ENCODE peak calls at places on chromosomes 11 and 22, in five cellular contexts. H, C, M, Q and S are unnamed samples. For H3K4me1 and H3K36me3, the result is how much of the 10 kb centered on the place peaks cover.

GRCh38 chr11:117823941-117824420 is 563 bp downstream of the FXYD2 start:
- DNase-seq in H (no peak), C (peak), M (no peak), Q (no peak), S (no peak)

GRCh38 chr22:25380141-25380747 is 160.8 kb downstream of the CRYBB2 start:
- DNase-seq in H (no peak), C (no peak), M (no peak), Q (no peak), S (no peak)

GRCh38 chr11:103433380-103433779 is 324.2 kb downstream of the DYNC2H1 start:
- DNase-seq in H (peak), C (no peak), M (peak), Q (peak), S (no peak)

GRCh38 chr11:70725272-70725671 is 326.9 kb downstream of the CTTN start:
- DNase-seq in H (no peak), C (no peak), M (no peak), Q (no peak), S (no peak)

GRCh38 chr22:28981818-28982499 is 79.7 kb downstream of the C22orf31 start:
- DNase-seq in H (no peak), C (no peak), M (no peak), Q (no peak), S (no peak)

GRCh38 chr11:72591785-72592490 is 82.3 kb downstream of the PDE2A start:
- DNase-seq in H (no peak), C (no peak), M (no peak), Q (no peak), S (peak)

GRCh38 chr11:115324569-115325432 is 179.4 kb downstream of the CADM1 start:
- DNase-seq in H (peak), C (no peak), M (peak), Q (peak), S (peak)

GRCh38 chr11:561148-562003 is 606 bp downstream of the RASSF7 start:
- DNase-seq in H (no peak), C (peak), M (peak), Q (peak), S (no peak)

GRCh38 chr11:66042227-66043007 is 6.5 kb downstream of the GAL3ST3 start:
- DNase-seq in H (no peak), C (no peak), M (no peak), Q (no peak), S (no peak)

GRCh38 chr22:42283288-42284229 is 13.1 kb upstream of the TCF20 start:
- DNase-seq in H (no peak), C (peak), M (peak), Q (no peak), S (peak)

GRCh38 chr22:21764038-21764804 is 28.6 kb upstream of the YPEL1 start:
- DNase-seq in H (no peak), C (no peak), M (no peak), Q (no peak), S (no peak)

GRCh38 chr11:131624526-131624925 is 254.1 kb downstream of the NTM start:
- DNase-seq in H (no peak), C (no peak), M (peak), Q (no peak), S (no peak)

GRCh38 chr11:9446230-9446629 is 14.6 kb upstream of the ZNF143 start:
- DNase-seq in H (no peak), C (no peak), M (no peak), Q (no peak), S (peak)

GRCh38 chr11:9448576-9449352 is 12.0 kb upstream of the ZNF143 start:
- DNase-seq in H (no peak), C (no peak), M (no peak), Q (no peak), S (no peak)
- H3K4me3 ChIP-seq in H (no peak), C (no peak), M (no peak), Q (no peak), S (no peak)

GRCh38 chr22:43397766-43398165 is 14.0 kb upstream of the MPPED1 start:
- DNase-seq in H (no peak), C (no peak), M (no peak), Q (no peak), S (no peak)

GRCh38 chr22:43398246-43398645 is 13.6 kb upstream of the MPPED1 start:
- DNase-seq in H (no peak), C (no peak), M (no peak), Q (no peak), S (no peak)

GRCh38 chr22:43399980-43400358 is 11.8 kb upstream of the MPPED1 start:
- DNase-seq in H (no peak), C (peak), M (no peak), Q (no peak), S (no peak)

GRCh38 chr22:43399338-43399979 is 12.4 kb upstream of the MPPED1 start:
- DNase-seq in H (no peak), C (peak), M (no peak), Q (no peak), S (no peak)

DNA sequence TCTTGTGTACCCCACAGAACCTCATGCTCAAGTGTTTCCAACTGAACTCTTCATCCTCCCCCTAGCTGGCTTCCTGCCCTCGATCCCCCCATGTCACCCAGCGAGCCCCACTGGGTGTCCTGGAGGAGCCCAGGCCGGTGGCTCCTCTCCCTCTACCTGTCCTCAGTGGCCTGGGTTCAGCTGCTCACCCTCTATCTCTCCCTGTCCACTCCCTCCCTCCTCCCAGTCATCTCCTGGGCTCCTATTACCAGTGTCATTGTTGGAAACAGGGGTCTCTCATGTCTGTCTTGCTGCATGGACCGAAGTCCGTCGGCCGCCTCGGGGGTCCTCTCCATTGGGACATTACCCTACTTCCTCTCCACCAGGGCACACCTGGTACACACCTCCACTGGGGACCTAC is 12.9 kb upstream of the MPPED1 start:
- DNase-seq in H (no peak), C (no peak), M (no peak), Q (no peak), S (no peak)
- H3K4me1 ChIP-seq in H (under half), C (under half), M (under half), Q (under half), S (under half)

DNA sequence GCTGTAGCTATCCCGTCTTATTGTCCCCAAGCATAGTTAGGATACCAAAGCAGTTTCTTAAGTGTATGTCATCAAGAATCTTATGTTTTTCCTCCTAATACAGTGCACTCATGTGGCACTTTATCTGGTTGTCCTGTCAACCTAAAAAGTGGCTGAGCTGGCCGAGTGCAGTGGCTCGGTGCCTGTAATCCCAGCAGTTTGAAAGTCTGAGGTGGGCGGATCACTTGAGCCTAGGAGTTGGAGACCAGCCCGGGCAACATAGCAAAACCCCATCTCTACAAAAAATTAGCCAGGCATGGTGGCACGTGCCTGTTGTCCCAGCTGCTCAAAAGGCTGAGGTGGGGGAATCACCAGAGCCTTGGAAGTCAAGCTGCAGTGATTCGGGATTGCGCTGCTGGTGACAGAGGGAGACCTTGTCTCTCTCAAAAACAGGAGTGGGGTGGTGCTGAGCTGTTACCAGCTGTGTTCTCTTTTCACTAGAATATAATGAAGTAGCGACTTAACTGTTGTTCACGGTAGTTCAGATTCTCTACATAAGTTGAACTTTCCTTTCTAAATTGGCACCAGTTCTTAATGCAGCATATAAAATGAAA is 48.1 kb downstream of the EP300 start:
- DNase-seq in H (no peak), C (peak), M (peak), Q (no peak), S (no peak)
- H3K36me3 ChIP-seq in H (half or more), C (half or more), M (half or more), Q (under half), S (half or more)

GRCh38 chr22:40648386-40648785 is 11.9 kb upstream of the MRTFA start:
- DNase-seq in H (no peak), C (no peak), M (no peak), Q (no peak), S (no peak)

GRCh38 chr22:40653361-40653760 is 16.8 kb upstream of the MRTFA start:
- DNase-seq in H (no peak), C (no peak), M (no peak), Q (no peak), S (no peak)

GRCh38 chr22:40651057-40651456 is 14.5 kb upstream of the MRTFA start:
- DNase-seq in H (no peak), C (no peak), M (peak), Q (no peak), S (no peak)

GRCh38 chr22:40654522-40655167 is 18.1 kb upstream of the MRTFA start:
- DNase-seq in H (peak), C (no peak), M (peak), Q (peak), S (no peak)

GRCh38 chr22:40651563-40652501 is 15.3 kb upstream of the MRTFA start:
- DNase-seq in H (peak), C (peak), M (peak), Q (peak), S (peak)
- H3K4me3 ChIP-seq in H (peak), C (peak), M (peak), Q (peak), S (peak)

DNA sequence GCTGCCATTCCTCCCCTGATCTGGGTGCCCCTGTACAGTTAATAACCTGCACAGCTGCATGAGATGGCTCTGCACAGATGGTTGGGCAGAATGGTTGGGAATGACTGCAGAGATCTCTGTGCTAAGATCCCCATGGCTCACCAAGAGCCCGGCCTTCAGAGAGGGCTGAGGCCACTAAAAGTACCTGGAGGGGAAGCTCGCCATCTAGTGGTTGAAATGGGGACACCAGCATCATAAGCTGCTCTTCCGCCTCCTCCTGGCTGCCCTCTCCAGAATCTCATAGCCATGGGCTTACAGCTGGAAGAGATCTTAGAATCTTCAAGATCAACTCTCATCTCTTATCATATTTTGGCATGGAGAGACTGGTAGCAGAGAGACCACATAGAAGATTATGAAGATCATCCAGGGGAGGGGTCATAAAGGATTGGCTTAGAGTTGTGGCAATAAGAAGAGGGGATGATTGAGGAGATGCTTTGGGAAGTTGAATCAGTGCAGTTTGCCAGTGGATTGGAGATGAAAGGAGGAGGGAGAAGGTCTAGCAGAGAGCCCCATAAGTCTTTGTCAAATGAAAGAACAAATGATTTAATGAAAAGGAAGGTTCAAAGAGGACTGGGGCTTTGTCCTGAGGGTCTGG is 22.0 kb upstream of the TLCD5 start:
- DNase-seq in H (peak), C (no peak), M (peak), Q (peak), S (peak)
- H3K4me1 ChIP-seq in H (under half), C (under half), M (under half), Q (half or more), S (under half)

DNA sequence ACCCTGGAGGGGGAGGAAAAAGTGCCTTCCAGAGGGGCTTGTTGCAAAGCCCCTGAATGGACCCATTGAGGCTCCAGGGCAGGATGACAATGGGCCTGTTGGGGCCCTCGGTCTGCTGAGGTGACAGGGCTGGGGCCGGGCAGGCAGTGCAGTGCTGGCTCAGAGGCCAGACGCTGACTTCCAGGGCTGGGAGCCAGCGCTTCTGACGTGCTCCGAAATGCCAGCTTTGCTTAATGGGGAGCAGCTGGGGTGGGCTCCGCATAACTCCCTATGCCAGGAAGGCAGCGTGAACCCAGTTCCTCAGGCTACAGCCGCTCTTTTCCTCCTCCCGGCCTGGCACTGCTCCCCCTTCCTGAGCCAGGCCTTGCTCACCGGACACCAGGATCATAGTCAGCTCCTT is 17.7 kb downstream of the NAV2 start:
- DNase-seq in H (no peak), C (no peak), M (peak), Q (no peak), S (no peak)
- H3K36me3 ChIP-seq in H (under half), C (under half), M (under half), Q (under half), S (under half)

GRCh38 chr11:2803186-2804057 is 82.2 kb downstream of the CDKN1C start:
- DNase-seq in H (no peak), C (peak), M (no peak), Q (no peak), S (no peak)

GRCh38 chr11:2802389-2803185 is 83.0 kb downstream of the CDKN1C start:
- DNase-seq in H (no peak), C (peak), M (no peak), Q (no peak), S (no peak)

GRCh38 chr11:2799881-2800654 is 85.5 kb downstream of the CDKN1C start:
- DNase-seq in H (no peak), C (peak), M (no peak), Q (no peak), S (no peak)

GRCh38 chr11:2800655-2801531 is 84.7 kb downstream of the CDKN1C start:
- DNase-seq in H (no peak), C (peak), M (no peak), Q (no peak), S (no peak)

DNA sequence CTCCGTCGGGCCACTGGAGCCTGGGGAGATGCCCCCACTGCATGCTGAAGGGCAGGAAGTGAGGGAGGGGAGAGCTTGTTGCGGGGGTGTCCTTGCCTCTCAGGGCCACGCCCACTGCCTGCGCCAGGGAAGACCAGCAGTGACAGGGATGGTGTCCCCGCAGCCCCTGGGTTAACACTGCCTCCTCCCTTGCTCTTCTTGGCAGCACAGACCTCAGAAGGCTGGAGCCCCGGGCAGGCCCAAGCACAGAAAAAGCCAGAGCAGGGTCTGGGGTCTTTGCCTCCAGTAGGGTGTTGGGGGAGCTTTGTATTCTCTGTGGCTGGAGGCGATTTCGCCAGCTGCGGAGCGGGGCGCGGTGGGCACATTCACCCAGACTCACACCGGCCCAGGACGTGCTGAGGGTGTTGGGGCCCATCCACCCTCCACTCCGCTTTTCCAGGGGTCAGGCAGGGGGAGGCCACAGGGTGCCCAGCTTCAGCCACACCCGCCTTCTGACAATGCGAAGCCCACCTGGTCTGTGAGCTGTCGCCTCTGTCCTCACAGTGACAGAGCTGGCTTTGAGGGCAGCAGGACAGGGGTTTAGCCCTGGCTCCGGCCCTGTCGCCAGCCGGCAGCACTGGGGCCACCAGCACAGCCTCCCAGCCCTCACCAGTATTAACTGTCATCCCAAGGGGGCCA is 83.7 kb downstream of the CDKN1C start:
- DNase-seq in H (no peak), C (peak), M (no peak), Q (no peak), S (no peak)
- H3K4me3 ChIP-seq in H (no peak), C (no peak), M (no peak), Q (no peak), S (no peak)

DNA sequence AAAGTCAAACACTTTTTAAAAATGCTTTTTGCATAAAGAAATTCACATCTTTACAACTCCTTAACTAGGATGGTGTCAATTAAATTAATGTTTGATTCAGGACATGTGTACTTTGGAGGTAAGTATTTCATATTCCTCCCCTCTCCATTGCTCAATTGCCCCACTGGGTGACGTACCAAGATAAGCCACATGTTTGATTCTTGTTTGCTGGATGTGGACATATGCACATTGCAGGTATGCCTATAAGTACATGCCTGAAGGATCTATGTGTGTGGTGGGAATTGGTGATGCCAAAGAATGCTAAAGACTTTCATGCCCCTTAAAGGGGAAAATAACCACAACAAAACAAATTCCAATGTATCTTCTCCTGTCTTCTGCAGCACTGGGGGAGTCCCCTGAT is 5.8 kb downstream of the CD44 start:
- DNase-seq in H (no peak), C (no peak), M (peak), Q (peak), S (no peak)
- H3K4me1 ChIP-seq in H (under half), C (half or more), M (half or more), Q (half or more), S (half or more)

GRCh38 chr22:46671824-46672432 is 51.7 kb downstream of the GRAMD4 start:
- DNase-seq in H (no peak), C (no peak), M (no peak), Q (no peak), S (no peak)

GRCh38 chr22:46674367-46674781 is 54.2 kb downstream of the GRAMD4 start:
- DNase-seq in H (no peak), C (peak), M (no peak), Q (no peak), S (peak)

GRCh38 chr22:46673205-46673604 is 53.0 kb downstream of the GRAMD4 start:
- DNase-seq in H (no peak), C (no peak), M (peak), Q (no peak), S (no peak)

GRCh38 chr22:46673677-46674236 is 53.6 kb downstream of the GRAMD4 start:
- DNase-seq in H (no peak), C (no peak), M (no peak), Q (no peak), S (no peak)

GRCh38 chr22:46672731-46673130 is 52.5 kb downstream of the GRAMD4 start:
- DNase-seq in H (no peak), C (no peak), M (peak), Q (no peak), S (no peak)
- H3K36me3 ChIP-seq in H (under half), C (half or more), M (under half), Q (under half), S (under half)